ENCODE peak calls at places on chromosomes 7 and 10, in six cellular contexts. W, M, K, V, C and Y are unnamed samples.

GRCh38 chr7:103445228-103446020 is 583 bp downstream of the SLC26A5 start:
- DNase-seq in W (no peak), M (no peak), K (no peak), V (peak; percentile 24), C (no peak), Y (peak; percentile 11)

GRCh38 chr7:123763191-123763661 is 14.4 kb upstream of the WASL start:
- DNase-seq in W (no peak), M (no peak), K (no peak), V (no peak), C (no peak), Y (no peak)

GRCh38 chr7:129343099-129343700 is 91.0 kb upstream of the STRIP2 start:
- DNase-seq in W (peak; percentile 27), M (peak; percentile 56), K (no peak), V (no peak), C (peak; percentile 19), Y (no peak)

GRCh38 chr10:119233123-119233820 is 25.9 kb downstream of the GRK5 start:
- DNase-seq in W (no peak), M (no peak), K (no peak), V (no peak), C (no peak), Y (no peak)

GRCh38 chr10:14016011-14016536 is 314.6 kb downstream of the FRMD4A start:
- DNase-seq in W (no peak), M (peak; percentile 24), K (no peak), V (no peak), C (no peak), Y (no peak)

GRCh38 chr10:73131913-73132686 is 21.8 kb downstream of the NUDT13 start:
- DNase-seq in W (no peak), M (no peak), K (no peak), V (no peak), C (no peak), Y (no peak)

GRCh38 chr10:98367626-98368451 is 47.1 kb downstream of the PYROXD2 start:
- DNase-seq in W (no peak), M (no peak), K (no peak), V (no peak), C (no peak), Y (no peak)

GRCh38 chr7:1289681-1290261 is 57.1 kb downstream of the UNCX start:
- DNase-seq in W (no peak), M (no peak), K (no peak), V (no peak), C (no peak), Y (no peak)

GRCh38 chr10:22666287-22667092 is 47.9 kb downstream of the PIP4K2A start:
- DNase-seq in W (no peak), M (no peak), K (no peak), V (no peak), C (no peak), Y (no peak)

GRCh38 chr7:6232534-6232933 is 39.9 kb downstream of the CYTH3 start:
- DNase-seq in W (no peak), M (no peak), K (no peak), V (no peak), C (no peak), Y (no peak)

GRCh38 chr10:113958631-113959382 is 84.9 kb upstream of the ADRB1 start:
- DNase-seq in W (peak; percentile 82), M (peak; percentile 94), K (no peak), V (no peak), C (no peak), Y (no peak)

GRCh38 chr7:45885264-45885882 is 2.9 kb upstream of the IGFBP1 start:
- DNase-seq in W (no peak), M (no peak), K (no peak), V (no peak), C (no peak), Y (no peak)

GRCh38 chr7:17696422-17696821 is 243.9 kb downstream of the SNX13 start:
- DNase-seq in W (peak; percentile 98), M (no peak), K (no peak), V (no peak), C (peak; percentile 11), Y (no peak)

GRCh38 chr7:148650232-148650858 is 48.4 kb upstream of the CUL1 start:
- DNase-seq in W (no peak), M (peak; percentile 57), K (no peak), V (no peak), C (no peak), Y (no peak)

GRCh38 chr7:22723171-22723601 is 3.8 kb upstream of the IL6 start:
- DNase-seq in W (peak; percentile 31), M (peak; percentile 19), K (no peak), V (no peak), C (no peak), Y (no peak)

GRCh38 chr7:119545118-119545517 is 727.9 kb upstream of the KCND2 start:
- DNase-seq in W (peak; percentile 4), M (no peak), K (no peak), V (no peak), C (no peak), Y (no peak)

GRCh38 chr10:132616995-132617780 is 79.6 kb downstream of the INPP5A start:
- DNase-seq in W (no peak), M (no peak), K (peak; percentile 78), V (no peak), C (no peak), Y (no peak)

GRCh38 chr7:51350195-51350896 is 33.7 kb upstream of the COBL start:
- DNase-seq in W (peak; percentile 2), M (no peak), K (no peak), V (no peak), C (peak; percentile 86), Y (no peak)

GRCh38 chr10:122459586-122460273 is 1.6 kb upstream of the HTRA1 start:
- DNase-seq in W (no peak), M (peak; percentile 68), K (peak; percentile 68), V (no peak), C (no peak), Y (no peak)

GRCh38 chr7:131188367-131189339 is 139.0 kb upstream of the MKLN1 start:
- DNase-seq in W (peak; percentile 81), M (peak; percentile 92), K (no peak), V (no peak), C (peak; percentile 56), Y (peak; percentile 27)

GRCh38 chr10:103580422-103580821 is 86.9 kb downstream of the NEURL1 start:
- DNase-seq in W (no peak), M (no peak), K (no peak), V (no peak), C (no peak), Y (no peak)

GRCh38 chr10:31836569-31837406 is 91.8 kb downstream of the ARHGAP12 start:
- DNase-seq in W (no peak), M (peak; percentile 38), K (no peak), V (peak; percentile 31), C (no peak), Y (no peak)

GRCh38 chr10:21500578-21500910 is 24.9 kb downstream of the SKIDA1 start:
- DNase-seq in W (no peak), M (no peak), K (no peak), V (no peak), C (no peak), Y (no peak)

GRCh38 chr10:113320213-113320612 is 232.6 kb upstream of the HABP2 start:
- DNase-seq in W (no peak), M (no peak), K (no peak), V (no peak), C (no peak), Y (no peak)

GRCh38 chr10:34172936-34173533 is 642.1 kb downstream of the PARD3 start:
- DNase-seq in W (peak; percentile 26), M (peak; percentile 38), K (no peak), V (no peak), C (no peak), Y (no peak)